ENCODE peak calls at places on chromosomes 16 and 17, in six cellular contexts. J, K, I, B, V and P are unnamed samples.

GRCh38 chr16:48041861-48042435 is 113.8 kb downstream of the ABCC12 start:
- DNase-seq in J (no peak), K (no peak), I (peak; percentile 22), B (no peak), V (no peak), P (no peak)

GRCh38 chr16:2151188-2152091 is 3.0 kb downstream of the RAB26 start:
- DNase-seq in J (peak; percentile 11), K (no peak), I (no peak), B (no peak), V (no peak), P (no peak)

GRCh38 chr17:30236807-30237206 is 1.3 kb upstream of the SLC6A4 start:
- DNase-seq in J (peak; percentile 44), K (no peak), I (peak; percentile 55), B (no peak), V (no peak), P (no peak)

GRCh38 chr17:81364278-81365147 is 30.7 kb upstream of the BAHCC1 start:
- DNase-seq in J (no peak), K (no peak), I (no peak), B (no peak), V (no peak), P (no peak)

GRCh38 chr16:50667497-50668367 is 13.4 kb downstream of the SNX20 start:
- DNase-seq in J (no peak), K (no peak), I (no peak), B (no peak), V (no peak), P (no peak)

GRCh38 chr17:77990301-77990700 is 31.8 kb downstream of the TNRC6C start:
- DNase-seq in J (no peak), K (no peak), I (no peak), B (no peak), V (no peak), P (no peak)

GRCh38 chr16:50467943-50468748 is 80.0 kb upstream of the NKD1 start:
- DNase-seq in J (no peak), K (no peak), I (no peak), B (peak; percentile 85), V (no peak), P (no peak)

GRCh38 chr17:15418781-15419180 is 48.6 kb downstream of the CDRT4 start:
- DNase-seq in J (no peak), K (no peak), I (no peak), B (no peak), V (no peak), P (no peak)

GRCh38 chr16:89374393-89374948 is 115.9 kb downstream of the ANKRD11 start:
- DNase-seq in J (peak; percentile 42), K (no peak), I (no peak), B (peak; percentile 32), V (no peak), P (no peak)

GRCh38 chr16:88792078-88792550 is 7.1 kb upstream of the PIEZO1 start:
- DNase-seq in J (no peak), K (no peak), I (no peak), B (no peak), V (no peak), P (no peak)

GRCh38 chr17:59620518-59621259 is 994 bp downstream of the CLTC start:
- DNase-seq in J (peak; percentile 35), K (peak; percentile 40), I (peak; percentile 54), B (peak; percentile 47), V (peak; percentile 32), P (peak; percentile 12)

GRCh38 chr17:57938061-57938502 is 17.1 kb downstream of the CUEDC1 start:
- DNase-seq in J (no peak), K (no peak), I (no peak), B (peak; percentile 83), V (no peak), P (no peak)

GRCh38 chr16:68116256-68116853 is 31.2 kb downstream of the NFATC3 start:
- DNase-seq in J (peak; percentile 64), K (no peak), I (peak; percentile 29), B (no peak), V (no peak), P (no peak)